ENCODE peak calls at places on chromosome 1, in seven cellular contexts. One of them, this sample, is unnamed.

GRCh38 chr1:50846224-50846839 is 113.7 kb downstream of the FAF1 start:
- DNase-seq in NCI-H526: no peak
- DNase-seq in A549: no peak
- DNase-seq in choroid plexus epithelial cell: no peak
- DNase-seq in hippocampal formation: no peak
- DNase-seq in mesothelial cell of epicardium: no peak
- DNase-seq in T-helper 1 cell: no peak
- DNase-seq in this sample: no peak

GRCh38 chr1:95832370-95832769 is 598.4 kb downstream of the RWDD3 start:
- DNase-seq in choroid plexus epithelial cell: no peak
- DNase-seq in hippocampal formation: no peak
- DNase-seq in T-helper 1 cell: no peak
- DNase-seq in NCI-H526: no peak
- DNase-seq in mesothelial cell of epicardium: no peak
- DNase-seq in A549: no peak
- DNase-seq in this sample: no peak

GRCh38 chr1:7586031-7586941 is 184.8 kb upstream of the VAMP3 start:
- DNase-seq in choroid plexus epithelial cell: no peak
- DNase-seq in hippocampal formation: no peak
- DNase-seq in mesothelial cell of epicardium: peak
- DNase-seq in NCI-H526: peak
- DNase-seq in A549: no peak
- DNase-seq in T-helper 1 cell: no peak
- DNase-seq in this sample: no peak

GRCh38 chr1:29849038-29849750 is 612.9 kb downstream of the PTPRU start:
- DNase-seq in A549: peak
- DNase-seq in choroid plexus epithelial cell: peak
- DNase-seq in NCI-H526: peak
- DNase-seq in mesothelial cell of epicardium: no peak
- DNase-seq in T-helper 1 cell: no peak
- DNase-seq in hippocampal formation: peak
- DNase-seq in this sample: peak

GRCh38 chr1:44717196-44717595 is 13.8 kb downstream of the RNU5D-1 start:
- DNase-seq in NCI-H526: no peak
- DNase-seq in T-helper 1 cell: no peak
- DNase-seq in choroid plexus epithelial cell: no peak
- DNase-seq in A549: no peak
- DNase-seq in mesothelial cell of epicardium: no peak
- DNase-seq in hippocampal formation: no peak
- DNase-seq in this sample: no peak

GRCh38 chr1:16721871-16722641 is 18.3 kb upstream of the RNU1-4 start:
- DNase-seq in NCI-H526: no peak
- DNase-seq in mesothelial cell of epicardium: no peak
- DNase-seq in hippocampal formation: no peak
- DNase-seq in choroid plexus epithelial cell: no peak
- DNase-seq in T-helper 1 cell: no peak
- DNase-seq in A549: no peak
- DNase-seq in this sample: no peak

GRCh38 chr1:33367488-33368405 is 46.8 kb upstream of the A3GALT2 start:
- DNase-seq in mesothelial cell of epicardium: peak
- DNase-seq in NCI-H526: peak
- DNase-seq in choroid plexus epithelial cell: peak
- DNase-seq in hippocampal formation: peak
- DNase-seq in A549: peak
- DNase-seq in T-helper 1 cell: peak
- DNase-seq in this sample: peak

GRCh38 chr1:168396508-168396907 is 115.8 kb downstream of the TBX19 start:
- DNase-seq in hippocampal formation: no peak
- DNase-seq in NCI-H526: no peak
- DNase-seq in choroid plexus epithelial cell: no peak
- DNase-seq in mesothelial cell of epicardium: no peak
- DNase-seq in T-helper 1 cell: no peak
- DNase-seq in A549: no peak
- DNase-seq in this sample: no peak

GRCh38 chr1:115239148-115239820 is 98.8 kb downstream of the NGF start:
- DNase-seq in NCI-H526: no peak
- DNase-seq in hippocampal formation: no peak
- DNase-seq in A549: no peak
- DNase-seq in mesothelial cell of epicardium: no peak
- DNase-seq in T-helper 1 cell: no peak
- DNase-seq in choroid plexus epithelial cell: peak
- DNase-seq in this sample: no peak

GRCh38 chr1:21280011-21280471 is 10.2 kb downstream of the ECE1 start:
- DNase-seq in mesothelial cell of epicardium: no peak
- DNase-seq in choroid plexus epithelial cell: no peak
- DNase-seq in hippocampal formation: no peak
- DNase-seq in T-helper 1 cell: no peak
- DNase-seq in NCI-H526: no peak
- DNase-seq in A549: no peak
- DNase-seq in this sample: no peak

GRCh38 chr1:198564716-198565115 is 24.2 kb upstream of the ATP6V1G3 start:
- DNase-seq in T-helper 1 cell: no peak
- DNase-seq in mesothelial cell of epicardium: no peak
- DNase-seq in A549: no peak
- DNase-seq in choroid plexus epithelial cell: no peak
- DNase-seq in NCI-H526: no peak
- DNase-seq in hippocampal formation: no peak
- DNase-seq in this sample: no peak

GRCh38 chr1:178093958-178094751 is at the start of gene RASAL2:
- DNase-seq in T-helper 1 cell: no peak
- DNase-seq in NCI-H526: peak
- DNase-seq in hippocampal formation: peak
- DNase-seq in choroid plexus epithelial cell: peak
- DNase-seq in mesothelial cell of epicardium: peak
- DNase-seq in A549: peak
- DNase-seq in this sample: peak

GRCh38 chr1:174448964-174449363 is 1.2 kb downstream of the GPR52 start:
- DNase-seq in NCI-H526: no peak
- DNase-seq in A549: no peak
- DNase-seq in T-helper 1 cell: no peak
- DNase-seq in hippocampal formation: no peak
- DNase-seq in mesothelial cell of epicardium: no peak
- DNase-seq in choroid plexus epithelial cell: peak
- DNase-seq in this sample: no peak

GRCh38 chr1:27789511-27790154 is 16.6 kb downstream of the STX12 start:
- DNase-seq in choroid plexus epithelial cell: peak
- DNase-seq in A549: no peak
- DNase-seq in hippocampal formation: no peak
- DNase-seq in NCI-H526: no peak
- DNase-seq in T-helper 1 cell: no peak
- DNase-seq in mesothelial cell of epicardium: no peak
- DNase-seq in this sample: no peak

GRCh38 chr1:1110561-1110971 is 5.3 kb downstream of the C1orf159 start:
- DNase-seq in T-helper 1 cell: no peak
- DNase-seq in hippocampal formation: no peak
- DNase-seq in choroid plexus epithelial cell: no peak
- DNase-seq in A549: no peak
- DNase-seq in mesothelial cell of epicardium: peak
- DNase-seq in NCI-H526: no peak
- DNase-seq in this sample: no peak

GRCh38 chr1:234907585-234908457 is 220.8 kb downstream of the TOMM20 start:
- DNase-seq in choroid plexus epithelial cell: peak
- DNase-seq in mesothelial cell of epicardium: no peak
- DNase-seq in hippocampal formation: no peak
- DNase-seq in A549: no peak
- DNase-seq in T-helper 1 cell: no peak
- DNase-seq in NCI-H526: no peak
- DNase-seq in this sample: no peak

GRCh38 chr1:206690516-206690915 is 5.8 kb downstream of the MAPKAPK2 start:
- DNase-seq in T-helper 1 cell: no peak
- DNase-seq in NCI-H526: no peak
- DNase-seq in choroid plexus epithelial cell: no peak
- DNase-seq in A549: no peak
- DNase-seq in hippocampal formation: no peak
- DNase-seq in mesothelial cell of epicardium: no peak
- DNase-seq in this sample: no peak

GRCh38 chr1:155070721-155071556 is 7.4 kb downstream of the EFNA4 start:
- DNase-seq in T-helper 1 cell: peak
- DNase-seq in NCI-H526: peak
- DNase-seq in choroid plexus epithelial cell: peak
- DNase-seq in mesothelial cell of epicardium: peak
- DNase-seq in A549: peak
- DNase-seq in hippocampal formation: peak
- DNase-seq in this sample: peak

GRCh38 chr1:244709491-244710368 is 56.8 kb downstream of the DESI2 start:
- DNase-seq in mesothelial cell of epicardium: no peak
- DNase-seq in hippocampal formation: no peak
- DNase-seq in choroid plexus epithelial cell: no peak
- DNase-seq in NCI-H526: no peak
- DNase-seq in T-helper 1 cell: no peak
- DNase-seq in A549: no peak
- DNase-seq in this sample: no peak